ENCODE peak calls at places on chromosomes 6 and 20, in seven cellular contexts. One of them, this sample, is unnamed.

GRCh38 chr6:105087571-105088211 is 92.1 kb downstream of the POPDC3 start:
- DNase-seq in uterus: peak
- DNase-seq in breast epithelium: no peak
- DNase-seq in heart left ventricle: no peak
- DNase-seq in esophagus squamous epithelium: no peak
- DNase-seq in K562: peak
- DNase-seq in Peyer's patch: peak
- DNase-seq in this sample: peak

GRCh38 chr20:4026093-4026601 is 10.8 kb upstream of the RNF24 start:
- DNase-seq in uterus: peak
- DNase-seq in breast epithelium: no peak
- DNase-seq in heart left ventricle: no peak
- DNase-seq in esophagus squamous epithelium: no peak
- DNase-seq in K562: peak
- DNase-seq in Peyer's patch: no peak
- DNase-seq in this sample: peak

GRCh38 chr6:161444464-161444863 is 170.6 kb upstream of the AGPAT4 start:
- DNase-seq in uterus: no peak
- DNase-seq in breast epithelium: no peak
- DNase-seq in heart left ventricle: no peak
- DNase-seq in esophagus squamous epithelium: no peak
- DNase-seq in K562: peak
- DNase-seq in Peyer's patch: no peak
- DNase-seq in this sample: no peak

GRCh38 chr6:105814745-105815536 is 271.2 kb upstream of the PRDM1 start:
- DNase-seq in uterus: no peak
- DNase-seq in breast epithelium: no peak
- DNase-seq in heart left ventricle: no peak
- DNase-seq in esophagus squamous epithelium: no peak
- DNase-seq in K562: peak
- DNase-seq in Peyer's patch: no peak
- DNase-seq in this sample: no peak

GRCh38 chr6:50467931-50468330 is 245.4 kb upstream of the TFAP2D start:
- DNase-seq in uterus: no peak
- DNase-seq in breast epithelium: no peak
- DNase-seq in heart left ventricle: no peak
- DNase-seq in esophagus squamous epithelium: no peak
- DNase-seq in K562: no peak
- DNase-seq in Peyer's patch: no peak
- DNase-seq in this sample: no peak

GRCh38 chr6:132270745-132271414 is 130.4 kb downstream of the MOXD1 start:
- DNase-seq in uterus: no peak
- DNase-seq in breast epithelium: no peak
- DNase-seq in heart left ventricle: no peak
- DNase-seq in esophagus squamous epithelium: no peak
- DNase-seq in K562: no peak
- DNase-seq in Peyer's patch: no peak
- DNase-seq in this sample: peak

GRCh38 chr6:30600576-30600975 is 16.5 kb downstream of the PPP1R10 start:
- DNase-seq in uterus: peak
- DNase-seq in breast epithelium: no peak
- DNase-seq in heart left ventricle: peak
- DNase-seq in esophagus squamous epithelium: no peak
- DNase-seq in K562: peak
- DNase-seq in Peyer's patch: no peak
- DNase-seq in this sample: no peak

GRCh38 chr20:64129146-64129782 is 21.9 kb upstream of the NPBWR2 start:
- DNase-seq in uterus: no peak
- DNase-seq in breast epithelium: no peak
- DNase-seq in heart left ventricle: peak
- DNase-seq in esophagus squamous epithelium: no peak
- DNase-seq in K562: no peak
- DNase-seq in Peyer's patch: peak
- DNase-seq in this sample: no peak

GRCh38 chr20:64139200-64140081 is 24.8 kb upstream of the MYT1 start:
- DNase-seq in uterus: no peak
- DNase-seq in breast epithelium: peak
- DNase-seq in heart left ventricle: peak
- DNase-seq in esophagus squamous epithelium: no peak
- DNase-seq in K562: no peak
- DNase-seq in Peyer's patch: peak
- DNase-seq in this sample: no peak

GRCh38 chr20:46157076-46157592 is 39.0 kb downstream of the CD40 start:
- DNase-seq in uterus: no peak
- DNase-seq in breast epithelium: no peak
- DNase-seq in heart left ventricle: no peak
- DNase-seq in esophagus squamous epithelium: no peak
- DNase-seq in K562: no peak
- DNase-seq in Peyer's patch: no peak
- DNase-seq in this sample: no peak

GRCh38 chr6:13669476-13669875 is 42.2 kb downstream of the RANBP9 start:
- DNase-seq in uterus: no peak
- DNase-seq in breast epithelium: no peak
- DNase-seq in heart left ventricle: no peak
- DNase-seq in esophagus squamous epithelium: no peak
- DNase-seq in K562: no peak
- DNase-seq in Peyer's patch: no peak
- DNase-seq in this sample: no peak

GRCh38 chr20:33415948-33416347 is 14.6 kb upstream of the CDK5RAP1 start:
- DNase-seq in uterus: no peak
- DNase-seq in breast epithelium: no peak
- DNase-seq in heart left ventricle: peak
- DNase-seq in esophagus squamous epithelium: no peak
- DNase-seq in K562: peak
- DNase-seq in Peyer's patch: peak
- DNase-seq in this sample: peak

GRCh38 chr6:34425498-34426410 is at the start of gene RPS10:
- DNase-seq in uterus: peak
- DNase-seq in breast epithelium: peak
- DNase-seq in heart left ventricle: peak
- DNase-seq in esophagus squamous epithelium: peak
- DNase-seq in K562: peak
- DNase-seq in Peyer's patch: peak
- DNase-seq in this sample: peak

GRCh38 chr6:130927305-130927704 is 100.1 kb downstream of the SMLR1 start:
- DNase-seq in uterus: no peak
- DNase-seq in breast epithelium: no peak
- DNase-seq in heart left ventricle: no peak
- DNase-seq in esophagus squamous epithelium: no peak
- DNase-seq in K562: peak
- DNase-seq in Peyer's patch: peak
- DNase-seq in this sample: no peak

GRCh38 chr6:76166297-76166696 is 93.8 kb upstream of the IMPG1 start:
- DNase-seq in uterus: no peak
- DNase-seq in breast epithelium: no peak
- DNase-seq in heart left ventricle: no peak
- DNase-seq in esophagus squamous epithelium: no peak
- DNase-seq in K562: no peak
- DNase-seq in Peyer's patch: no peak
- DNase-seq in this sample: no peak

GRCh38 chr6:116258520-116258919 is 4.6 kb upstream of the TSPYL4 start:
- DNase-seq in uterus: no peak
- DNase-seq in breast epithelium: no peak
- DNase-seq in heart left ventricle: no peak
- DNase-seq in esophagus squamous epithelium: no peak
- DNase-seq in K562: no peak
- DNase-seq in Peyer's patch: no peak
- DNase-seq in this sample: no peak

GRCh38 chr6:107753778-107754177 is 70.3 kb downstream of the SCML4 start:
- DNase-seq in uterus: no peak
- DNase-seq in breast epithelium: no peak
- DNase-seq in heart left ventricle: no peak
- DNase-seq in esophagus squamous epithelium: no peak
- DNase-seq in K562: no peak
- DNase-seq in Peyer's patch: no peak
- DNase-seq in this sample: no peak

GRCh38 chr6:170033666-170034065 is 257.2 kb downstream of the DLL1 start:
- DNase-seq in uterus: no peak
- DNase-seq in breast epithelium: no peak
- DNase-seq in heart left ventricle: peak
- DNase-seq in esophagus squamous epithelium: no peak
- DNase-seq in K562: no peak
- DNase-seq in Peyer's patch: peak
- DNase-seq in this sample: no peak

GRCh38 chr20:3452690-3453089 is 18.1 kb upstream of the ATRN start:
- DNase-seq in uterus: no peak
- DNase-seq in breast epithelium: no peak
- DNase-seq in heart left ventricle: no peak
- DNase-seq in esophagus squamous epithelium: no peak
- DNase-seq in K562: no peak
- DNase-seq in Peyer's patch: no peak
- DNase-seq in this sample: no peak

GRCh38 chr6:21323577-21323976 is 270.0 kb upstream of the SOX4 start:
- DNase-seq in uterus: no peak
- DNase-seq in breast epithelium: no peak
- DNase-seq in heart left ventricle: no peak
- DNase-seq in esophagus squamous epithelium: no peak
- DNase-seq in K562: no peak
- DNase-seq in Peyer's patch: no peak
- DNase-seq in this sample: no peak

GRCh38 chr6:167795321-167795811 is 31.3 kb upstream of the AFDN start:
- DNase-seq in uterus: no peak
- DNase-seq in breast epithelium: no peak
- DNase-seq in heart left ventricle: no peak
- DNase-seq in esophagus squamous epithelium: no peak
- DNase-seq in K562: no peak
- DNase-seq in Peyer's patch: no peak
- DNase-seq in this sample: no peak
- TF ChIP-seq CTCF in uterus: no peak
- TF ChIP-seq CTCF in breast epithelium: no peak
- TF ChIP-seq CTCF in heart left ventricle: no peak
- TF ChIP-seq CTCF in esophagus squamous epithelium: no peak
- TF ChIP-seq CTCF in K562: no peak
- TF ChIP-seq CTCF in Peyer's patch: no peak
- TF ChIP-seq CTCF in this sample: no peak

DNA sequence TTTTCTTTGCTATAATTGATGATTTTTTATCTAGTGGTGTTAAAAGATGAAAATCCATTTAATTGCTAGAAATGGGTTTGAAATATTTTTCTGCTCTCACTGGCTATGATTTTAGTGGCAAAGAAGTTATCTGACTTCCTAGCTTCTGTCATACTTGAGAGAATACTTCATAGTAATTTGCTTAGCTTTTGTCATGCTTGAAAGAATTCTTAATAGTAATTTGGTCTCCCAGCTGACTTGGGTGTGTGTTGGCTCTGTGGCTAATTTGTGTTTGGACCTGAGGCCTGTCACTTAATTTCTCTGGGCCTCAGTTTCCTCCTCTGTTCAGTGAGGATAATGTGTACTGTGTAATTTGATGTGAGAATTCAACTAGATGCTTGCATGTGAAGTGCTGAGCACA is 12.8 kb upstream of the RMND1 start:
- DNase-seq in uterus: no peak
- DNase-seq in breast epithelium: no peak
- DNase-seq in heart left ventricle: no peak
- DNase-seq in esophagus squamous epithelium: no peak
- DNase-seq in K562: no peak
- DNase-seq in Peyer's patch: no peak
- DNase-seq in this sample: no peak
- TF ChIP-seq POLR2A in uterus: no peak
- TF ChIP-seq POLR2A in breast epithelium: no peak
- TF ChIP-seq POLR2A in heart left ventricle: no peak
- TF ChIP-seq POLR2A in esophagus squamous epithelium: no peak
- TF ChIP-seq POLR2A in K562: no peak
- TF ChIP-seq POLR2A in Peyer's patch: no peak
- TF ChIP-seq POLR2A in this sample: no peak

GRCh38 chr6:63816401-63816975 is 180.9 kb downstream of the PHF3 start:
- DNase-seq in uterus: no peak
- DNase-seq in breast epithelium: no peak
- DNase-seq in heart left ventricle: no peak
- DNase-seq in esophagus squamous epithelium: no peak
- DNase-seq in K562: no peak
- DNase-seq in Peyer's patch: no peak
- DNase-seq in this sample: no peak

GRCh38 chr6:63814459-63814858 is 178.9 kb downstream of the PHF3 start:
- DNase-seq in uterus: no peak
- DNase-seq in breast epithelium: no peak
- DNase-seq in heart left ventricle: no peak
- DNase-seq in esophagus squamous epithelium: no peak
- DNase-seq in K562: no peak
- DNase-seq in Peyer's patch: no peak
- DNase-seq in this sample: no peak

GRCh38 chr6:63819831-63820230 is 184.2 kb downstream of the PHF3 start:
- DNase-seq in uterus: no peak
- DNase-seq in breast epithelium: no peak
- DNase-seq in heart left ventricle: no peak
- DNase-seq in esophagus squamous epithelium: no peak
- DNase-seq in K562: no peak
- DNase-seq in Peyer's patch: no peak
- DNase-seq in this sample: no peak

GRCh38 chr6:63817492-63818050 is 182.0 kb downstream of the PHF3 start:
- DNase-seq in uterus: no peak
- DNase-seq in breast epithelium: no peak
- DNase-seq in heart left ventricle: no peak
- DNase-seq in esophagus squamous epithelium: no peak
- DNase-seq in K562: no peak
- DNase-seq in Peyer's patch: no peak
- DNase-seq in this sample: no peak

DNA sequence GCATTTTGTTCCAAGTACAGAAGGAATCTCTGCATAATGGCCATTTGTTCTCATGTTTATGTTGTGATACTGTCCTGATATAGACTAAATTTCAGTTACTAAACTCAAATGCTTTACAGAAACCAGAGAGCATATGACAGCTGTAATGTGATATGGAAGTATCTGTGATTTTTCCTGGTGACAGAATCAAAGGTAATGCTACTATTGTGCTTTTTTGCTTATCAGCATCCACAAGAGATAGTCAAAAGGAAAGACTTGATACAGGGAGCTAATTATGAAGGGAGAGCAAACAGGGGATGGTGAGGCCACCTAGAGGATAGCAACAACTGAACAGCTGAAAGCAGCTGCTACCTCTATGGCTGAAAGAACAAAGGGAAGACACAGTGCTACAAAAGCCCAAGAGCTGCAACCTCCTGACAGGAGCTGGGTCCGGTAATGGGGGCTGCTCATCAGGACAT is 181.4 kb downstream of the PHF3 start:
- DNase-seq in uterus: no peak
- DNase-seq in breast epithelium: no peak
- DNase-seq in heart left ventricle: no peak
- DNase-seq in esophagus squamous epithelium: no peak
- DNase-seq in K562: no peak
- DNase-seq in Peyer's patch: no peak
- DNase-seq in this sample: no peak
- H3K27ac ChIP-seq in uterus: no peak
- H3K27ac ChIP-seq in breast epithelium: no peak
- H3K27ac ChIP-seq in heart left ventricle: no peak
- H3K27ac ChIP-seq in esophagus squamous epithelium: no peak
- H3K27ac ChIP-seq in K562: no peak
- H3K27ac ChIP-seq in Peyer's patch: no peak
- H3K27ac ChIP-seq in this sample: no peak

DNA sequence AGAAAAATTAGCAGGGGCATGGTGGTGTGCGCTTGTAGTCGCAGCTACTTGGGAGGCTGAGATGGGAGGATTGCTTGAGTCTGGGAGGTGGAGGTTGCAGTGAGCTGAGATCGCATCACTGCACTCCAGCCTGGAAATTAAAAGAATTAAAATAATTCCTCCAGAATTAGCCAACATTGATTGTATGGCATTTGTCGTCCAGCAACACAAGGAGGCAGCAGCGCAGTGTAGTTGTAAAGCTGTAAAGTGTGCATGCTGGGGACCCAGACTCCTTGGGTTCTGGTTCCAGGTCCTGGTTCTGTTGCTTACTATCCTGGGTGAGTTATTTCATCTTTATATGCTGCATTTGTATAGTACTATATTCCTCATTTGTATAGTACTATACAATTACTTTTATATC is 41.4 kb downstream of the PEX7 start:
- DNase-seq in uterus: no peak
- DNase-seq in breast epithelium: no peak
- DNase-seq in heart left ventricle: no peak
- DNase-seq in esophagus squamous epithelium: no peak
- DNase-seq in K562: no peak
- DNase-seq in Peyer's patch: no peak
- DNase-seq in this sample: no peak
- TF ChIP-seq CTCF in uterus: no peak
- TF ChIP-seq CTCF in breast epithelium: no peak
- TF ChIP-seq CTCF in heart left ventricle: no peak
- TF ChIP-seq CTCF in esophagus squamous epithelium: no peak
- TF ChIP-seq CTCF in K562: peak
- TF ChIP-seq CTCF in Peyer's patch: no peak
- TF ChIP-seq CTCF in this sample: no peak

This sample was measured in prostate gland.